ENCODE peak calls at places on chromosomes 3 and 15, in five cellular contexts. One of them, this sample, is unnamed.

GRCh38 chr3:16550305-16550675 is 36.8 kb upstream of the RFTN1 start:
- DNase-seq in RWPE1: no peak
- DNase-seq in right atrium auricular region: no peak
- DNase-seq in neural progenitor cell: no peak
- DNase-seq in heart left ventricle: no peak
- DNase-seq in this sample: no peak

GRCh38 chr15:81001180-81002003 is 669 bp downstream of the TLNRD1 start:
- DNase-seq in heart left ventricle: peak
- DNase-seq in neural progenitor cell: peak
- DNase-seq in right atrium auricular region: peak
- DNase-seq in RWPE1: peak
- DNase-seq in this sample: no peak

GRCh38 chr15:33292718-33293307 is 18.0 kb upstream of the RYR3 start:
- DNase-seq in heart left ventricle: no peak
- DNase-seq in neural progenitor cell: peak
- DNase-seq in RWPE1: peak
- DNase-seq in right atrium auricular region: no peak
- DNase-seq in this sample: no peak

GRCh38 chr3:151330374-151330773 is 1.0 kb upstream of the P2RY13 start:
- DNase-seq in RWPE1: no peak
- DNase-seq in neural progenitor cell: no peak
- DNase-seq in heart left ventricle: no peak
- DNase-seq in right atrium auricular region: no peak
- DNase-seq in this sample: no peak

GRCh38 chr15:66117841-66118240 is 135.7 kb downstream of the MEGF11 start:
- DNase-seq in heart left ventricle: no peak
- DNase-seq in RWPE1: no peak
- DNase-seq in neural progenitor cell: no peak
- DNase-seq in right atrium auricular region: no peak
- DNase-seq in this sample: no peak

GRCh38 chr3:63400259-63400860 is 122.3 kb downstream of the SYNPR start:
- DNase-seq in right atrium auricular region: no peak
- DNase-seq in neural progenitor cell: no peak
- DNase-seq in RWPE1: no peak
- DNase-seq in heart left ventricle: no peak
- DNase-seq in this sample: no peak

GRCh38 chr3:138899592-138899991 is 47.3 kb downstream of the FOXL2 start:
- DNase-seq in RWPE1: no peak
- DNase-seq in neural progenitor cell: no peak
- DNase-seq in heart left ventricle: no peak
- DNase-seq in right atrium auricular region: no peak
- DNase-seq in this sample: no peak

GRCh38 chr3:145286937-145287336 is 874.0 kb downstream of the PLOD2 start:
- DNase-seq in heart left ventricle: no peak
- DNase-seq in right atrium auricular region: no peak
- DNase-seq in neural progenitor cell: no peak
- DNase-seq in RWPE1: no peak
- DNase-seq in this sample: no peak

DNA sequence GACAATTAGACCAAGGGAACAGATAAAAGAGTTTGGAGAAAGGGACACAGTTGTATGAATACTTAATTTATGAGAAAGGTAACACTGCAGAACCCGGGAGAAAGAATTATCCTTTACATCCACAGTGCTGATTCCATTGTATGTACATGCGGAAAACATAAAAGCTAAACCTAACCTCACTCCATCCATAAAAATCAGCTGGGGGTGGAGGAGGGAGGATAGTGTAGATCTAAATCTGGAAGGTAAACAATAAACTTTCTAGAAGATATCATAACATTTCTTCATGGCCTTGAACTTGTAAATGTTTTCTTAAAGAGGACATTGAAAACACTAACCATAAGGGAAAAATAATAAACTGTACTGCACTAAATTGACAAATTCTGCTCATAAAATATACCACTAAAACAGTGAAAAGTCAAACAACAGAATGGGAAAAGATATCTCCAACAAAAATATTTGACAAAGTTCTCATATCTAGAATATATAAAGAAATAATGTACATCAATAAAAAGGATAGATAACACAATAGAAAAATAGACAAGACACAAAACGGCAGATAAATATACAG is 220.5 kb downstream of the DPH6 start:
- DNase-seq in RWPE1: no peak
- DNase-seq in right atrium auricular region: no peak
- DNase-seq in heart left ventricle: no peak
- DNase-seq in neural progenitor cell: no peak
- DNase-seq in this sample: no peak
- H3K27ac ChIP-seq in RWPE1: no peak
- H3K27ac ChIP-seq in right atrium auricular region: no peak
- H3K27ac ChIP-seq in heart left ventricle: no peak
- H3K27ac ChIP-seq in neural progenitor cell: no peak
- H3K27ac ChIP-seq in this sample: no peak

GRCh38 chr15:55267401-55268053 is 22.1 kb downstream of the RAB27A start:
- DNase-seq in right atrium auricular region: no peak
- DNase-seq in heart left ventricle: peak
- DNase-seq in RWPE1: no peak
- DNase-seq in neural progenitor cell: no peak
- DNase-seq in this sample: no peak
- H3K27ac ChIP-seq in right atrium auricular region: no peak
- H3K27ac ChIP-seq in heart left ventricle: no peak
- H3K27ac ChIP-seq in RWPE1: peak
- H3K27ac ChIP-seq in neural progenitor cell: no peak
- H3K27ac ChIP-seq in this sample: no peak

GRCh38 chr3:46695962-46696922 is 2.8 kb upstream of the ALS2CL start:
- DNase-seq in heart left ventricle: peak
- DNase-seq in neural progenitor cell: no peak
- DNase-seq in right atrium auricular region: no peak
- DNase-seq in RWPE1: no peak
- DNase-seq in this sample: no peak
- H3K27ac ChIP-seq in heart left ventricle: peak
- H3K27ac ChIP-seq in neural progenitor cell: no peak
- H3K27ac ChIP-seq in right atrium auricular region: peak
- H3K27ac ChIP-seq in RWPE1: peak
- H3K27ac ChIP-seq in this sample: no peak

DNA sequence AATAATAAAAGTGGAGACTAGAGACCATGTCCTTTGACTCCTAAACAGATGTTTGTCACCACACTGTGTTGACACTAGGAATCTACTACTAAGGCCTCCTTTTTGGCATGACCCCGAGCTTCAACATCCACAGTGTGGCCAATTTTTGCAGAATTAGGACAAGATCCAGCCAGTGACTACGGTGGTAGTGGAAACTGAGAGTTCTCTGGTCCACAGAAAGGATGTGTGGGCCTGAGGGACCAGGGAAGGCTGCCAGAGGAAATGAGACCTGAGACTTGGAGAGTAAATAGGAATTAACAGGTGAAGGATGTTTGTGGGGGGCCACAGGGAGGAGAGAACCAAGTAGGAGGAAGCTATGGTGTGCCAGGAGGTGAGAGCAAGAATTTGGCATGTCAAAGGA is 122.7 kb downstream of the CHCHD6 start:
- DNase-seq in RWPE1: no peak
- DNase-seq in neural progenitor cell: no peak
- DNase-seq in right atrium auricular region: no peak
- DNase-seq in heart left ventricle: no peak
- DNase-seq in this sample: no peak
- H3K27ac ChIP-seq in RWPE1: no peak
- H3K27ac ChIP-seq in neural progenitor cell: no peak
- H3K27ac ChIP-seq in right atrium auricular region: peak
- H3K27ac ChIP-seq in heart left ventricle: peak
- H3K27ac ChIP-seq in this sample: no peak

DNA sequence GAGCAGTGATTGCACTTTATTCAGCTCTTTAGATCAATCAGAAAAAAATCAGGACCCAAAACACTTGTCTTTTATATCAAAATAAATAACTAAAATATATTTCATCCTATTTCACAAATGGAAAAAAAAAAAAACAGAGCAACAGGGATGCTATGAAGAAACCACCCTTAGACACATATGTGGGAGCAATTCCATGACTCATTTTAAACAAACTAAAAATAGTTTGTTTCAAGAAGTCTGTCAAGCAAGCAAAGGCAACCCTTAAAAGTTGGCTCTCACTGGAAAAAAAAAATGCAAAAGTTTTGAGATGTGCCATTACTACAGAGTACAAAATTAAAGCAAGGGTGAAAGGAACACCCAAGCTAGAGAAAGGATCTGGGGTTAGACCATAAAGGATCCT is 5.7 kb downstream of the ATP13A3 start:
- DNase-seq in neural progenitor cell: no peak
- DNase-seq in RWPE1: no peak
- DNase-seq in right atrium auricular region: no peak
- DNase-seq in heart left ventricle: no peak
- DNase-seq in this sample: no peak
- H3K27ac ChIP-seq in neural progenitor cell: no peak
- H3K27ac ChIP-seq in RWPE1: no peak
- H3K27ac ChIP-seq in right atrium auricular region: peak
- H3K27ac ChIP-seq in heart left ventricle: no peak
- H3K27ac ChIP-seq in this sample: no peak

GRCh38 chr3:149332781-149333517 is 487 bp downstream of the TM4SF18 start:
- DNase-seq in right atrium auricular region: no peak
- DNase-seq in neural progenitor cell: peak
- DNase-seq in RWPE1: no peak
- DNase-seq in heart left ventricle: no peak
- DNase-seq in this sample: no peak
- H3K27ac ChIP-seq in right atrium auricular region: peak
- H3K27ac ChIP-seq in neural progenitor cell: no peak
- H3K27ac ChIP-seq in RWPE1: no peak
- H3K27ac ChIP-seq in heart left ventricle: peak
- H3K27ac ChIP-seq in this sample: no peak

DNA sequence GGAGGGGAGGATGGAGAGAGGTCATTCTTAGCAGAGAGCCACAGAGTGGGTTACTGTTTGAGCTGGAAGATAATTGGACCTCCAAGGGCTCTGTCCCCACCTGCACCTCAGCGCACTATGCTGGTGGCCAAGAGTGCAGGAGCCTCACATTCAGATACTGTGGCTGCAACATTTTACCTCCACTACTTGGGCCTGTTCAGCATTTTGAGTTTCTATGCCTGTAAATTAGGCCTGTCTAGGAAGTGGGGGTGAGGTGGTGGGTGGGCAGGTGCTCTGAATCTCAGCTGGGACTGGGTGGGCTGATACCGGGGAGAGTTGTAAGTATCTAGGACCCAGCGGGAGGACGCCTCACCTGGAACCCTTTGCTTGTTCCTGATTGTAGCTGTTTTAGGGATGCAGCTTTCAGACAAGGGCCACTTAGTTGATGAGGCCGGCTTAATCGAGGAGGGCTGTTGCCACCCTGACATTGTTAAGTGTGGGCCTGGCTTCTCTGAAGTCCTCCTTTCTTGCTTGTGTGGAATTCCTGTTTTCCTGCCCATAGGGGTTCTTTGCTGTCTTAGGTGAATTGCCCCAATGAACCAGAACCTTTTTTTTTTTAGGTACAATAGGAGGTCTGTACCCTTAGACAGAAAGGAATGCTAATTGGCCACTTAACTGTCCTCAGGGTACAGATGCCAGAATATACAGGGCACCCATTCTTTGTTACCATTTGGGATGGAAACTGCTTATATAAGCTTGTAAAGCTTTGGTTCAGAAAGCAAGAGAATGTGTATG is 83.9 kb downstream of the SMAD3 start:
- DNase-seq in heart left ventricle: no peak
- DNase-seq in neural progenitor cell: peak
- DNase-seq in RWPE1: no peak
- DNase-seq in right atrium auricular region: no peak
- DNase-seq in this sample: no peak
- H3K27ac ChIP-seq in heart left ventricle: peak
- H3K27ac ChIP-seq in neural progenitor cell: peak
- H3K27ac ChIP-seq in RWPE1: peak
- H3K27ac ChIP-seq in right atrium auricular region: peak
- H3K27ac ChIP-seq in this sample: no peak

This sample was measured in caudate nucleus.